ENCODE peak calls at places on chromosomes 12 and 14, in four cellular contexts. G is COR-L47; O is WTC11; U is activated CD8-positive, alpha-beta memory T cell treated with anti-CD3 and anti-CD28 coated beads for 24 hours. Y is an unnamed sample.
A peak's percentile ranks its signal among the peaks of the same experiment; 100 is the strongest.

GRCh38 chr14:103871596-103872480 is 24.5 kb upstream of the PPP1R13B start:
- DNase-seq in G (no peak), U (peak; percentile 94), O (peak; percentile 81), Y (peak; percentile 81)

GRCh38 chr12:81863406-81863805 is 104.3 kb upstream of the PPFIA2 start:
- DNase-seq in U (no peak), O (no peak), G (no peak), Y (peak; percentile 26)

GRCh38 chr12:32754101-32754500 is 1.6 kb downstream of the YARS2 start:
- DNase-seq in G (no peak), O (no peak), U (no peak), Y (peak; percentile 8)

GRCh38 chr14:99570542-99571302 is 33.3 kb downstream of the CCDC85C start:
- DNase-seq in U (no peak), O (peak; percentile 49), G (peak; percentile 24), Y (peak; percentile 83)

GRCh38 chr12:49043856-49044258 is 16.7 kb downstream of the KMT2D start:
- DNase-seq in U (peak; percentile 89), O (peak; percentile 91), G (peak; percentile 17), Y (peak; percentile 82)

GRCh38 chr14:74552623-74553022 is 59.1 kb downstream of the ISCA2 start:
- DNase-seq in G (no peak), O (no peak), U (no peak), Y (no peak)

GRCh38 chr12:75878382-75878720 is 153.2 kb downstream of the PHLDA1 start:
- DNase-seq in G (no peak), O (no peak), U (no peak), Y (no peak)

GRCh38 chr12:57575771-57576612 is 15.0 kb upstream of the PIP4K2C start:
- DNase-seq in G (no peak), U (no peak), O (no peak), Y (no peak)

GRCh38 chr12:54475542-54475941 is 2.1 kb upstream of the GTSF1 start:
- DNase-seq in U (no peak), G (no peak), O (no peak), Y (no peak)

GRCh38 chr14:65850429-65851145 is 438.1 kb downstream of the FUT8 start:
- DNase-seq in G (peak; percentile 71), O (no peak), U (peak; percentile 81), Y (no peak)

GRCh38 chr14:64756712-64757111 is 52.5 kb downstream of the PLEKHG3 start:
- DNase-seq in O (no peak), U (no peak), G (no peak), Y (no peak)

GRCh38 chr14:68643673-68644072 is 149.2 kb downstream of the ZFP36L1 start:
- DNase-seq in G (no peak), O (no peak), U (peak; percentile 28), Y (peak; percentile 27)

GRCh38 chr14:58752782-58753181 is 115.0 kb downstream of the DACT1 start:
- DNase-seq in G (peak; percentile 24), O (no peak), U (no peak), Y (no peak)

GRCh38 chr14:94119071-94119470 is 8.5 kb downstream of the IFI27 start:
- DNase-seq in G (no peak), U (no peak), O (no peak), Y (no peak)

GRCh38 chr14:68397827-68398226 is 395.0 kb downstream of the ZFP36L1 start:
- DNase-seq in O (no peak), U (no peak), G (no peak), Y (no peak)

GRCh38 chr14:105484997-105485393 is 1.7 kb upstream of the CRIP1 start:
- DNase-seq in O (no peak), G (no peak), U (no peak), Y (no peak)

GRCh38 chr12:68904351-68904982 is 28.5 kb downstream of the CPM start:
- DNase-seq in G (no peak), O (no peak), U (no peak), Y (no peak)

GRCh38 chr12:19451196-19451595 is 11.9 kb downstream of the AEBP2 start:
- DNase-seq in O (no peak), U (no peak), G (no peak), Y (no peak)

GRCh38 chr14:89291351-89291940 is 125.6 kb downstream of the FOXN3 start:
- DNase-seq in U (no peak), G (no peak), O (no peak), Y (no peak)

GRCh38 chr12:115451785-115452736 is 768.1 kb upstream of the TBX3 start:
- DNase-seq in U (no peak), G (peak; percentile 59), O (peak; percentile 64), Y (peak; percentile 91)

Y was measured in GM23338.